ENCODE peak calls at places on chromosomes 3 and 15, in six cellular contexts. One of them, this sample, is unnamed.

GRCh38 chr3:155556531-155556930 is 188.3 kb downstream of the PLCH1 start:
- DNase-seq in A549: no peak
- DNase-seq in spleen: no peak
- DNase-seq in body of pancreas: no peak
- DNase-seq in K562: no peak
- DNase-seq in endothelial cell of umbilical vein: no peak
- DNase-seq in this sample: no peak

GRCh38 chr3:41026394-41027177 is 172.7 kb upstream of the CTNNB1 start:
- DNase-seq in A549: peak
- DNase-seq in spleen: no peak
- DNase-seq in body of pancreas: peak
- DNase-seq in K562: peak
- DNase-seq in endothelial cell of umbilical vein: peak
- DNase-seq in this sample: no peak

GRCh38 chr15:69976366-69976994 is 121.2 kb downstream of the TLE3 start:
- DNase-seq in A549: peak
- DNase-seq in spleen: no peak
- DNase-seq in body of pancreas: peak
- DNase-seq in K562: peak
- DNase-seq in endothelial cell of umbilical vein: peak
- DNase-seq in this sample: no peak

GRCh38 chr15:32994810-32995424 is 199.6 kb downstream of the FMN1 start:
- DNase-seq in A549: peak
- DNase-seq in spleen: no peak
- DNase-seq in body of pancreas: no peak
- DNase-seq in K562: peak
- DNase-seq in endothelial cell of umbilical vein: peak
- DNase-seq in this sample: no peak

GRCh38 chr3:22245122-22245521 is 494.1 kb upstream of the ZNF385D start:
- DNase-seq in A549: peak
- DNase-seq in spleen: no peak
- DNase-seq in body of pancreas: peak
- DNase-seq in K562: no peak
- DNase-seq in endothelial cell of umbilical vein: no peak
- DNase-seq in this sample: no peak

GRCh38 chr3:130093741-130094391 is 12.2 kb downstream of the ALG1L2 start:
- DNase-seq in A549: no peak
- DNase-seq in spleen: peak
- DNase-seq in body of pancreas: no peak
- DNase-seq in K562: peak
- DNase-seq in endothelial cell of umbilical vein: no peak
- DNase-seq in this sample: peak

GRCh38 chr15:62853833-62854210 is 188.7 kb upstream of the TPM1 start:
- DNase-seq in A549: no peak
- DNase-seq in spleen: no peak
- DNase-seq in body of pancreas: peak
- DNase-seq in K562: no peak
- DNase-seq in endothelial cell of umbilical vein: no peak
- DNase-seq in this sample: no peak

GRCh38 chr3:140545756-140546155 is 132.1 kb upstream of the TRIM42 start:
- DNase-seq in A549: no peak
- DNase-seq in spleen: no peak
- DNase-seq in body of pancreas: no peak
- DNase-seq in K562: no peak
- DNase-seq in endothelial cell of umbilical vein: no peak
- DNase-seq in this sample: no peak

GRCh38 chr3:23430781-23431423 is 227.8 kb downstream of the UBE2E2 start:
- DNase-seq in A549: no peak
- DNase-seq in spleen: no peak
- DNase-seq in body of pancreas: no peak
- DNase-seq in K562: no peak
- DNase-seq in endothelial cell of umbilical vein: no peak
- DNase-seq in this sample: no peak

GRCh38 chr3:175199961-175200360 is 340.8 kb downstream of the NAALADL2 start:
- DNase-seq in A549: no peak
- DNase-seq in spleen: no peak
- DNase-seq in body of pancreas: no peak
- DNase-seq in K562: no peak
- DNase-seq in endothelial cell of umbilical vein: no peak
- DNase-seq in this sample: no peak

GRCh38 chr15:78695849-78696248 is 54.8 kb upstream of the CHRNB4 start:
- DNase-seq in A549: no peak
- DNase-seq in spleen: no peak
- DNase-seq in body of pancreas: peak
- DNase-seq in K562: no peak
- DNase-seq in endothelial cell of umbilical vein: no peak
- DNase-seq in this sample: no peak

GRCh38 chr15:34512628-34513027 is 70.8 kb downstream of the GOLGA8B start:
- DNase-seq in A549: no peak
- DNase-seq in spleen: no peak
- DNase-seq in body of pancreas: no peak
- DNase-seq in K562: no peak
- DNase-seq in endothelial cell of umbilical vein: no peak
- DNase-seq in this sample: no peak

DNA sequence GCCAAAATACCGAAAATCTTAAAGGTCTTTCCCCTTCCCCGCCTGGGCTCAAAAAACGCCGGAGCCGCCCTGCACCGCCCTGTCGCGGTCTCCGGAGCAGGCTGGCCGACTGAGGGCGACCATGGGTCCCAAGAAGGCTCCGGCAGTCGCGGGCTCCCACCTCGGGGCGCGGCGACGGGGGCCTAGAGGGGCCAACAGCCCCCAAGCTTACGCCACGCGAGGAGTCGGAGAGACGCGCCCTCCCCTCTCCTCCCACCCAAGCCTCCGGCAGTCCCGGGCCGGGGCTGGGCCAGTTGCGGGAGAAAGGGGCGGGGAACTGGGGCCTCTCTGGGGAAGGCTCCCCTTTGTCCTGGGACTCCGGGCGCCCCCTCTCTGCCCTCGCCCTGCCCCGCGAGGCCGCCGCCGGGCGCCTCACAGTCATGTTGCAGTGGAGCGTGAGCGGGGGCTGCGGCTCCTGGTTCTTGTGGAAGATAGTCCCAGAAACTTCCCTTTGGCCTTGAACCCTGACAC is 69.1 kb downstream of the GOLGA8B start:
- DNase-seq in A549: peak
- DNase-seq in spleen: peak
- DNase-seq in body of pancreas: peak
- DNase-seq in K562: peak
- DNase-seq in endothelial cell of umbilical vein: peak
- DNase-seq in this sample: peak
- TF ChIP-seq POLR2A in A549: no peak
- TF ChIP-seq POLR2A in spleen: no peak
- TF ChIP-seq POLR2A in body of pancreas: no peak
- TF ChIP-seq POLR2A in K562: no peak
- TF ChIP-seq POLR2A in endothelial cell of umbilical vein: no peak
- TF ChIP-seq POLR2A in this sample: no peak

GRCh38 chr3:46976326-46977190 is at the start of gene CCDC12:
- DNase-seq in A549: peak
- DNase-seq in spleen: peak
- DNase-seq in body of pancreas: peak
- DNase-seq in K562: peak
- DNase-seq in endothelial cell of umbilical vein: peak
- DNase-seq in this sample: peak
- TF ChIP-seq POLR2A in A549: peak
- TF ChIP-seq POLR2A in spleen: no peak
- TF ChIP-seq POLR2A in body of pancreas: peak
- TF ChIP-seq POLR2A in K562: peak
- TF ChIP-seq POLR2A in endothelial cell of umbilical vein: peak
- TF ChIP-seq POLR2A in this sample: peak

GRCh38 chr15:59208850-59209249 is 2.2 kb downstream of the LDHAL6B start:
- DNase-seq in A549: no peak
- DNase-seq in spleen: no peak
- DNase-seq in body of pancreas: no peak
- DNase-seq in K562: no peak
- DNase-seq in endothelial cell of umbilical vein: no peak
- DNase-seq in this sample: no peak
- TF ChIP-seq POLR2A in A549: no peak
- TF ChIP-seq POLR2A in spleen: no peak
- TF ChIP-seq POLR2A in body of pancreas: no peak
- TF ChIP-seq POLR2A in K562: no peak
- TF ChIP-seq POLR2A in endothelial cell of umbilical vein: no peak
- TF ChIP-seq POLR2A in this sample: no peak

DNA sequence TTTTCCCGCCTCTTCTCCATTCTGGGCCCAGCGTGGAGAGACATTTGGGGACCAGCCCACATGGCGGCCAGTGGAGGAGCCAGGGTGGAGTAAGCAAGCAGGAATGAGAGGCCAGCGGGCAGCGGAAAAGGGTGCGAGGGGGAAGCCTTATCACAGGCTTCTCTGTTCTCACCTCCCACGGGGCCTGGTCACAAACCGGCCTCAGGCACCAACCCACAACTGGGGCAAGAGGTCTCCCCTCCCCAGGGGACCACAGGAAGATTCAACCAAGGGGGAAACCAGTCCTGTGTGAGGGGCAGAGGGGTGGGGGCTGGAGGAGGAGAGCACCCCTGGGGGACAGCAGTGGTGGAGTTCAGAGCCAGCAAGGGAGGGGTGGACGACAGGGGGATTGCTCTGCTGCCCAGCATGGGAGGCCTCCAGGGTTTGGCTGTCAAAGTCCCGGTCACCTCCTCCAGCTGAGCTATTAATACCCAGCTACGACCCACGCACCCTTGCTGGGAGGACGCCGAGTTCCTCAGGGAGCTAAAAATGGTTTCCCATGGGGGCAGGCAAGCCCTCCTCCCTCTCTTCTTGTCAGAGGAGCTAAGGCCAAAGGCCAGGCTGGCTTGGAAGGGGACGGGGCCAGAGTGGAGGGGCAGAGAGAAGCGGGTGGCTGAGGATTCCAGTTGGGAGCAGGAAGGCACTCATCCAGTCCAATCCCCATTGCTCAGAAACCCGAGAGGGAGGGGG is 23.8 kb upstream of the RPL29 start:
- DNase-seq in A549: no peak
- DNase-seq in spleen: peak
- DNase-seq in body of pancreas: no peak
- DNase-seq in K562: peak
- DNase-seq in endothelial cell of umbilical vein: no peak
- DNase-seq in this sample: no peak
- TF ChIP-seq POLR2A in A549: no peak
- TF ChIP-seq POLR2A in spleen: no peak
- TF ChIP-seq POLR2A in body of pancreas: no peak
- TF ChIP-seq POLR2A in K562: no peak
- TF ChIP-seq POLR2A in endothelial cell of umbilical vein: no peak
- TF ChIP-seq POLR2A in this sample: no peak

GRCh38 chr15:31433574-31433973 is 106.9 kb downstream of the KLF13 start:
- DNase-seq in A549: no peak
- DNase-seq in spleen: no peak
- DNase-seq in body of pancreas: no peak
- DNase-seq in K562: no peak
- DNase-seq in endothelial cell of umbilical vein: no peak
- DNase-seq in this sample: no peak

GRCh38 chr15:31434418-31435255 is 108.0 kb downstream of the KLF13 start:
- DNase-seq in A549: no peak
- DNase-seq in spleen: peak
- DNase-seq in body of pancreas: peak
- DNase-seq in K562: peak
- DNase-seq in endothelial cell of umbilical vein: peak
- DNase-seq in this sample: peak

GRCh38 chr15:31435891-31436628 is 109.4 kb downstream of the KLF13 start:
- DNase-seq in A549: no peak
- DNase-seq in spleen: peak
- DNase-seq in body of pancreas: no peak
- DNase-seq in K562: peak
- DNase-seq in endothelial cell of umbilical vein: no peak
- DNase-seq in this sample: no peak

GRCh38 chr15:31433101-31433500 is 106.5 kb downstream of the KLF13 start:
- DNase-seq in A549: no peak
- DNase-seq in spleen: no peak
- DNase-seq in body of pancreas: no peak
- DNase-seq in K562: no peak
- DNase-seq in endothelial cell of umbilical vein: no peak
- DNase-seq in this sample: no peak

DNA sequence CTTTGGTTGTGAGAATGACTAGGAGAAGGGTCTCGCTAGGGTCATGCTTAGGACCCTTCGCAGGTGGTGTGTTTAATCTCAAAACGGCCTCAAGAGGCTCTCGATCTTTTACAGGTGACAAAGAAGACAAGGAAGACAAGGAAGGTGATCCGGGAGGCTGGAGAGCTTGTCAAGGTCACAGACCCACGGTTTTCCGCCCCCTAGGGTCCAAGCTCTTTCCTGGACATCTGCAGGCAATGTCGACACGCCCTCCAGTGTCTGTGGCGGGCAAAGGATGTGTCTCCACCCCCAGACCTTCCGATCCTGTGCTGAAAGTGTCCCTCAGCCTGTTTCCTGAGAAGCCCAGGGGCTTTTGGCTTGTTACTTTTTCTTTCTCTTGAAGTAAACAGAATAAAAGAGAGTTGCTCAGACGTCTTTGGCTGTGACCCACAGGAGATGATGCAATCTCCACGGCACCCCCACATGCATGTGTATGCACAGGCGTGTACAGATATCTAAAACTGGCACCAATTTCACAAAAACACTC is 108.7 kb downstream of the KLF13 start:
- DNase-seq in A549: peak
- DNase-seq in spleen: peak
- DNase-seq in body of pancreas: peak
- DNase-seq in K562: peak
- DNase-seq in endothelial cell of umbilical vein: peak
- DNase-seq in this sample: no peak
- TF ChIP-seq POLR2A in A549: no peak
- TF ChIP-seq POLR2A in spleen: no peak
- TF ChIP-seq POLR2A in body of pancreas: no peak
- TF ChIP-seq POLR2A in K562: no peak
- TF ChIP-seq POLR2A in endothelial cell of umbilical vein: no peak
- TF ChIP-seq POLR2A in this sample: no peak

DNA sequence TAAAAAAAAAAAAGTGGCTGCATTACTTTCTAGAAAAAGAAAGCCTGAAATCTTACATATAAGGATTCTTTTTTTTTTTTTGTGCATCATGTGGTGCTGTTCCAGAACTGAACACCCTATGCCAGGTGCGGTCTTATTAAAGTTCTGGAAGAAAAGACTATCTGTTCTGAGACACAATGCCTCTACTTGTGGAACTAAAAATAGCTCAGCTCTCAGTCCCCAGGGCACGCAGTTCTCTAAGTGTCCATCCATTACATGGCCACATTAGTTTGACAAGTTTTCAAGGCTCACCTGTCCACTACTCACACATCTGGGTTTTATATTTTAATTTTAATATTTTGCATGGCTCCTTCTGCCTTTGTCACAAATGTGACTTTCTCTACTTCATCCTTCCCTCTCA is 126.6 kb upstream of the ADAMTS9 start:
- DNase-seq in A549: no peak
- DNase-seq in spleen: no peak
- DNase-seq in body of pancreas: no peak
- DNase-seq in K562: no peak
- DNase-seq in endothelial cell of umbilical vein: no peak
- DNase-seq in this sample: no peak
- TF ChIP-seq POLR2A in A549: no peak
- TF ChIP-seq POLR2A in spleen: no peak
- TF ChIP-seq POLR2A in body of pancreas: no peak
- TF ChIP-seq POLR2A in K562: no peak
- TF ChIP-seq POLR2A in endothelial cell of umbilical vein: no peak
- TF ChIP-seq POLR2A in this sample: no peak

This sample was measured in GM12891.